ENCODE peak calls at places on chromosomes 7 and 10, in eight cellular contexts. One of them, this sample, is unnamed. For H3K4me1, the result is how much of the 10 kb centered on the place peaks cover.

GRCh38 chr7:129911790-129912189 is 41.0 kb downstream of the UBE2H start:
- DNase-seq in sigmoid colon: no peak
- DNase-seq in A549: no peak
- DNase-seq in ovary: no peak
- DNase-seq in esophagus muscularis mucosa: no peak
- DNase-seq in H1: peak
- DNase-seq in stomach: no peak
- DNase-seq in transverse colon: no peak
- DNase-seq in this sample: no peak

GRCh38 chr7:150971242-150972048 is 6.7 kb downstream of the KCNH2 start:
- DNase-seq in sigmoid colon: no peak
- DNase-seq in A549: no peak
- DNase-seq in ovary: peak
- DNase-seq in esophagus muscularis mucosa: no peak
- DNase-seq in H1: no peak
- DNase-seq in stomach: no peak
- DNase-seq in transverse colon: no peak
- DNase-seq in this sample: no peak

GRCh38 chr10:29845166-29845565 is 210.4 kb upstream of the SVIL start:
- DNase-seq in sigmoid colon: no peak
- DNase-seq in A549: no peak
- DNase-seq in ovary: no peak
- DNase-seq in esophagus muscularis mucosa: no peak
- DNase-seq in H1: no peak
- DNase-seq in stomach: no peak
- DNase-seq in transverse colon: no peak
- DNase-seq in this sample: no peak

GRCh38 chr10:106424076-106424475 is 740.4 kb downstream of the SORCS1 start:
- DNase-seq in sigmoid colon: no peak
- DNase-seq in A549: no peak
- DNase-seq in ovary: no peak
- DNase-seq in esophagus muscularis mucosa: no peak
- DNase-seq in H1: no peak
- DNase-seq in stomach: no peak
- DNase-seq in transverse colon: no peak
- DNase-seq in this sample: no peak

GRCh38 chr10:124231188-124232135 is 138.1 kb upstream of the CHST15 start:
- DNase-seq in sigmoid colon: no peak
- DNase-seq in A549: no peak
- DNase-seq in ovary: no peak
- DNase-seq in esophagus muscularis mucosa: no peak
- DNase-seq in H1: no peak
- DNase-seq in stomach: no peak
- DNase-seq in transverse colon: no peak
- DNase-seq in this sample: no peak

GRCh38 chr10:93235686-93236085 is 162.0 kb downstream of the CYP26A1 start:
- DNase-seq in sigmoid colon: no peak
- DNase-seq in A549: no peak
- DNase-seq in ovary: no peak
- DNase-seq in esophagus muscularis mucosa: no peak
- DNase-seq in H1: no peak
- DNase-seq in stomach: no peak
- DNase-seq in transverse colon: no peak
- DNase-seq in this sample: no peak

GRCh38 chr7:102873470-102874165 is 39.2 kb upstream of the LRRC17 start:
- DNase-seq in sigmoid colon: no peak
- DNase-seq in A549: no peak
- DNase-seq in ovary: no peak
- DNase-seq in esophagus muscularis mucosa: peak
- DNase-seq in H1: no peak
- DNase-seq in stomach: no peak
- DNase-seq in transverse colon: no peak
- DNase-seq in this sample: no peak

GRCh38 chr10:48770558-48771089 is 86.0 kb downstream of the WDFY4 start:
- DNase-seq in sigmoid colon: no peak
- DNase-seq in A549: no peak
- DNase-seq in ovary: no peak
- DNase-seq in esophagus muscularis mucosa: peak
- DNase-seq in H1: no peak
- DNase-seq in stomach: no peak
- DNase-seq in transverse colon: no peak
- DNase-seq in this sample: no peak

GRCh38 chr10:75974080-75974479 is 542.7 kb downstream of the LRMDA start:
- DNase-seq in sigmoid colon: no peak
- DNase-seq in A549: no peak
- DNase-seq in ovary: no peak
- DNase-seq in esophagus muscularis mucosa: no peak
- DNase-seq in H1: no peak
- DNase-seq in stomach: no peak
- DNase-seq in transverse colon: no peak
- DNase-seq in this sample: no peak

GRCh38 chr7:101410743-101411476 is 48.2 kb downstream of the COL26A1 start:
- DNase-seq in sigmoid colon: no peak
- DNase-seq in A549: peak
- DNase-seq in ovary: no peak
- DNase-seq in esophagus muscularis mucosa: no peak
- DNase-seq in H1: peak
- DNase-seq in stomach: peak
- DNase-seq in transverse colon: peak
- DNase-seq in this sample: no peak

GRCh38 chr7:141550694-141551079 is 523 bp upstream of the AGK start:
- DNase-seq in sigmoid colon: no peak
- DNase-seq in A549: peak
- DNase-seq in ovary: no peak
- DNase-seq in esophagus muscularis mucosa: no peak
- DNase-seq in H1: peak
- DNase-seq in stomach: no peak
- DNase-seq in transverse colon: no peak
- DNase-seq in this sample: no peak

GRCh38 chr10:51489009-51489408 is 210.4 kb downstream of the CSTF2T start:
- DNase-seq in sigmoid colon: no peak
- DNase-seq in A549: no peak
- DNase-seq in ovary: no peak
- DNase-seq in esophagus muscularis mucosa: no peak
- DNase-seq in H1: no peak
- DNase-seq in stomach: no peak
- DNase-seq in transverse colon: no peak
- DNase-seq in this sample: no peak

GRCh38 chr10:123309740-123310139 is 155.5 kb downstream of the BUB3 start:
- DNase-seq in sigmoid colon: no peak
- DNase-seq in A549: no peak
- DNase-seq in ovary: no peak
- DNase-seq in esophagus muscularis mucosa: peak
- DNase-seq in H1: peak
- DNase-seq in stomach: no peak
- DNase-seq in transverse colon: no peak
- DNase-seq in this sample: no peak

GRCh38 chr7:48388922-48389321 is 217.7 kb downstream of the ABCA13 start:
- DNase-seq in sigmoid colon: no peak
- DNase-seq in A549: no peak
- DNase-seq in ovary: no peak
- DNase-seq in esophagus muscularis mucosa: no peak
- DNase-seq in H1: no peak
- DNase-seq in stomach: no peak
- DNase-seq in transverse colon: no peak
- DNase-seq in this sample: no peak

GRCh38 chr7:18753972-18754610 is 258.5 kb downstream of the HDAC9 start:
- DNase-seq in sigmoid colon: no peak
- DNase-seq in A549: no peak
- DNase-seq in ovary: no peak
- DNase-seq in esophagus muscularis mucosa: no peak
- DNase-seq in H1: no peak
- DNase-seq in stomach: no peak
- DNase-seq in transverse colon: no peak
- DNase-seq in this sample: no peak

GRCh38 chr7:80725181-80725611 is 86.8 kb downstream of the CD36 start:
- DNase-seq in sigmoid colon: no peak
- DNase-seq in A549: no peak
- DNase-seq in ovary: no peak
- DNase-seq in esophagus muscularis mucosa: no peak
- DNase-seq in H1: no peak
- DNase-seq in stomach: no peak
- DNase-seq in transverse colon: no peak
- DNase-seq in this sample: no peak

GRCh38 chr10:191703-192518 is 56.7 kb downstream of the ZMYND11 start:
- DNase-seq in sigmoid colon: no peak
- DNase-seq in A549: no peak
- DNase-seq in ovary: no peak
- DNase-seq in esophagus muscularis mucosa: no peak
- DNase-seq in H1: no peak
- DNase-seq in stomach: no peak
- DNase-seq in transverse colon: no peak
- DNase-seq in this sample: no peak

GRCh38 chr7:111159426-111159825 is 68.5 kb downstream of the LRRN3 start:
- DNase-seq in sigmoid colon: no peak
- DNase-seq in A549: no peak
- DNase-seq in ovary: no peak
- DNase-seq in esophagus muscularis mucosa: no peak
- DNase-seq in H1: no peak
- DNase-seq in stomach: no peak
- DNase-seq in transverse colon: no peak
- DNase-seq in this sample: no peak

GRCh38 chr10:75272896-75273295 is 37.1 kb upstream of the COMTD1 start:
- DNase-seq in sigmoid colon: no peak
- DNase-seq in A549: no peak
- DNase-seq in ovary: no peak
- DNase-seq in esophagus muscularis mucosa: no peak
- DNase-seq in H1: no peak
- DNase-seq in stomach: peak
- DNase-seq in transverse colon: no peak
- DNase-seq in this sample: no peak

GRCh38 chr7:108384721-108385483 is 71.3 kb downstream of the NRCAM start:
- DNase-seq in sigmoid colon: no peak
- DNase-seq in A549: no peak
- DNase-seq in ovary: no peak
- DNase-seq in esophagus muscularis mucosa: no peak
- DNase-seq in H1: no peak
- DNase-seq in stomach: no peak
- DNase-seq in transverse colon: no peak
- DNase-seq in this sample: no peak

GRCh38 chr7:68246189-68246633 is 1249.6 kb downstream of the TYW1 start:
- DNase-seq in sigmoid colon: no peak
- DNase-seq in A549: no peak
- DNase-seq in ovary: no peak
- DNase-seq in esophagus muscularis mucosa: no peak
- DNase-seq in H1: peak
- DNase-seq in stomach: no peak
- DNase-seq in transverse colon: no peak
- DNase-seq in this sample: no peak

GRCh38 chr7:57339198-57339944 is 110.6 kb upstream of the ZNF716 start:
- DNase-seq in sigmoid colon: no peak
- DNase-seq in A549: no peak
- DNase-seq in ovary: no peak
- DNase-seq in esophagus muscularis mucosa: no peak
- DNase-seq in H1: no peak
- DNase-seq in stomach: no peak
- DNase-seq in transverse colon: no peak
- DNase-seq in this sample: no peak

GRCh38 chr10:110426294-110427153 is 71.2 kb upstream of the DUSP5 start:
- DNase-seq in sigmoid colon: no peak
- DNase-seq in A549: peak
- DNase-seq in ovary: peak
- DNase-seq in esophagus muscularis mucosa: no peak
- DNase-seq in H1: no peak
- DNase-seq in stomach: no peak
- DNase-seq in transverse colon: no peak
- DNase-seq in this sample: no peak

GRCh38 chr7:123747620-123748141 is 1.1 kb downstream of the WASL start:
- DNase-seq in sigmoid colon: peak
- DNase-seq in A549: peak
- DNase-seq in ovary: peak
- DNase-seq in esophagus muscularis mucosa: no peak
- DNase-seq in H1: peak
- DNase-seq in stomach: peak
- DNase-seq in transverse colon: peak
- DNase-seq in this sample: peak
- H3K4me1 ChIP-seq in sigmoid colon: half or more
- H3K4me1 ChIP-seq in A549: under half
- H3K4me1 ChIP-seq in ovary: under half
- H3K4me1 ChIP-seq in esophagus muscularis mucosa: half or more
- H3K4me1 ChIP-seq in H1: under half
- H3K4me1 ChIP-seq in stomach: half or more
- H3K4me1 ChIP-seq in transverse colon: under half
- H3K4me1 ChIP-seq in this sample: half or more

GRCh38 chr7:46390042-46390441 is 469.0 kb upstream of the IGFBP3 start:
- DNase-seq in sigmoid colon: no peak
- DNase-seq in A549: no peak
- DNase-seq in ovary: no peak
- DNase-seq in esophagus muscularis mucosa: no peak
- DNase-seq in H1: no peak
- DNase-seq in stomach: no peak
- DNase-seq in transverse colon: no peak
- DNase-seq in this sample: no peak
- TF ChIP-seq CTCF in sigmoid colon: no peak
- TF ChIP-seq CTCF in A549: no peak
- TF ChIP-seq CTCF in ovary: no peak
- TF ChIP-seq CTCF in esophagus muscularis mucosa: no peak
- TF ChIP-seq CTCF in H1: no peak
- TF ChIP-seq CTCF in stomach: no peak
- TF ChIP-seq CTCF in transverse colon: no peak
- TF ChIP-seq CTCF in this sample: no peak

GRCh38 chr10:77970869-77971803 is 44.6 kb upstream of the DLG5 start:
- DNase-seq in sigmoid colon: peak
- DNase-seq in A549: peak
- DNase-seq in ovary: peak
- DNase-seq in esophagus muscularis mucosa: peak
- DNase-seq in H1: no peak
- DNase-seq in stomach: peak
- DNase-seq in transverse colon: peak
- DNase-seq in this sample: no peak
- TF ChIP-seq EP300 in sigmoid colon: peak
- TF ChIP-seq EP300 in A549: no peak
- TF ChIP-seq EP300 in ovary: no peak
- TF ChIP-seq EP300 in esophagus muscularis mucosa: peak
- TF ChIP-seq EP300 in H1: no peak
- TF ChIP-seq EP300 in stomach: peak
- TF ChIP-seq EP300 in transverse colon: peak
- TF ChIP-seq EP300 in this sample: peak

GRCh38 chr7:95180-95862 is 97.0 kb upstream of the FAM20C start:
- DNase-seq in sigmoid colon: no peak
- DNase-seq in A549: no peak
- DNase-seq in ovary: no peak
- DNase-seq in esophagus muscularis mucosa: peak
- DNase-seq in H1: no peak
- DNase-seq in stomach: no peak
- DNase-seq in transverse colon: no peak
- DNase-seq in this sample: no peak

GRCh38 chr7:92159-92767 is 100.1 kb upstream of the FAM20C start:
- DNase-seq in sigmoid colon: no peak
- DNase-seq in A549: no peak
- DNase-seq in ovary: no peak
- DNase-seq in esophagus muscularis mucosa: no peak
- DNase-seq in H1: peak
- DNase-seq in stomach: no peak
- DNase-seq in transverse colon: no peak
- DNase-seq in this sample: no peak

GRCh38 chr7:92888-93672 is 99.3 kb upstream of the FAM20C start:
- DNase-seq in sigmoid colon: no peak
- DNase-seq in A549: no peak
- DNase-seq in ovary: no peak
- DNase-seq in esophagus muscularis mucosa: no peak
- DNase-seq in H1: no peak
- DNase-seq in stomach: no peak
- DNase-seq in transverse colon: no peak
- DNase-seq in this sample: no peak

GRCh38 chr7:95863-96260 is 96.5 kb upstream of the FAM20C start:
- DNase-seq in sigmoid colon: no peak
- DNase-seq in A549: no peak
- DNase-seq in ovary: no peak
- DNase-seq in esophagus muscularis mucosa: peak
- DNase-seq in H1: no peak
- DNase-seq in stomach: no peak
- DNase-seq in transverse colon: no peak
- DNase-seq in this sample: no peak

GRCh38 chr7:94251-94801 is 98.0 kb upstream of the FAM20C start:
- DNase-seq in sigmoid colon: no peak
- DNase-seq in A549: no peak
- DNase-seq in ovary: no peak
- DNase-seq in esophagus muscularis mucosa: no peak
- DNase-seq in H1: no peak
- DNase-seq in stomach: no peak
- DNase-seq in transverse colon: no peak
- DNase-seq in this sample: no peak
- H3K4me1 ChIP-seq in sigmoid colon: under half
- H3K4me1 ChIP-seq in A549: under half
- H3K4me1 ChIP-seq in ovary: under half
- H3K4me1 ChIP-seq in esophagus muscularis mucosa: under half
- H3K4me1 ChIP-seq in H1: under half
- H3K4me1 ChIP-seq in stomach: under half
- H3K4me1 ChIP-seq in transverse colon: under half
- H3K4me1 ChIP-seq in this sample: under half

This sample was measured in suprapubic skin.